ENCODE peak calls at places on chromosome 19, in six cellular contexts. W, Y, N, H, A and C are unnamed samples.

GRCh38 chr19:23312515-23312914 is 62.3 kb upstream of the ZNF724 start:
- DNase-seq in W (no peak), A (no peak), Y (no peak), H (no peak), N (no peak), C (no peak)

GRCh38 chr19:29666634-29667389 is 1.6 kb downstream of the PLEKHF1 start:
- DNase-seq in H (peak; percentile 73), W (no peak), A (no peak), Y (peak; percentile 68), N (peak; percentile 58), C (no peak)

GRCh38 chr19:15623711-15624318 is 8.8 kb downstream of the CYP4F8 start:
- DNase-seq in N (peak; percentile 49), A (no peak), H (no peak), W (no peak), Y (no peak), C (no peak)

GRCh38 chr19:56973713-56974553 is 133.4 kb upstream of the PEG3 start:
- DNase-seq in A (peak; percentile 66), W (no peak), H (no peak), Y (no peak), N (no peak), C (no peak)

GRCh38 chr19:45999653-46000121 is 4.4 kb downstream of the CCDC61 start:
- DNase-seq in Y (peak; percentile 86), N (peak; percentile 57), W (no peak), H (no peak), A (peak; percentile 86), C (no peak)

GRCh38 chr19:58218899-58219298 is 9.8 kb upstream of the ZNF544 start:
- DNase-seq in W (peak; percentile 40), H (peak; percentile 20), A (peak; percentile 41), Y (peak; percentile 60), N (peak; percentile 62), C (no peak)

GRCh38 chr19:8069116-8069973 is 16.8 kb downstream of the CCL25 start:
- DNase-seq in H (no peak), N (peak; percentile 71), W (no peak), Y (peak; percentile 80), A (peak; percentile 32), C (peak; percentile 34)

GRCh38 chr19:16259385-16260159 is 61.9 kb downstream of the AP1M1 start:
- DNase-seq in N (no peak), A (no peak), Y (no peak), W (no peak), H (no peak), C (no peak)

GRCh38 chr19:38194061-38194701 is 29.8 kb downstream of the DPF1 start:
- DNase-seq in H (no peak), A (no peak), N (no peak), W (no peak), Y (no peak), C (no peak)

GRCh38 chr19:34173145-34173956 is 1.0 kb downstream of the LSM14A start:
- DNase-seq in A (peak; percentile 36), N (peak; percentile 46), H (peak; percentile 73), W (no peak), Y (peak; percentile 55), C (no peak)

GRCh38 chr19:3275068-3275582 is 50.7 kb downstream of the CELF5 start:
- DNase-seq in W (peak; percentile 36), Y (no peak), N (peak; percentile 62), H (no peak), A (no peak), C (no peak)

GRCh38 chr19:7983286-7983950 is 22.0 kb downstream of the ELAVL1 start:
- DNase-seq in N (no peak), H (no peak), W (no peak), A (no peak), Y (no peak), C (no peak)

GRCh38 chr19:35027851-35028599 is 2.2 kb upstream of the SCN1B start:
- DNase-seq in N (no peak), W (no peak), Y (no peak), H (no peak), A (no peak), C (no peak)

GRCh38 chr19:7869453-7869909 is 4.7 kb downstream of the PRR36 start:
- DNase-seq in W (no peak), N (peak; percentile 76), Y (peak; percentile 98), H (peak; percentile 50), A (peak; percentile 84), C (no peak)

GRCh38 chr19:57473646-57474045 is 3.7 kb downstream of the ZNF772 start:
- DNase-seq in H (no peak), N (no peak), A (no peak), W (no peak), Y (no peak), C (no peak)

GRCh38 chr19:47615714-47616113 is 6.8 kb downstream of the BICRA start:
- DNase-seq in Y (no peak), A (no peak), W (no peak), H (no peak), N (no peak), C (no peak)

GRCh38 chr19:39078436-39079200 is 5.5 kb upstream of the ACP7 start:
- DNase-seq in A (no peak), N (no peak), W (peak; percentile 98), Y (no peak), H (peak; percentile 75), C (no peak)

GRCh38 chr19:47541507-47541906 is 26.6 kb upstream of the NAPA start:
- DNase-seq in W (no peak), A (no peak), H (no peak), N (no peak), Y (no peak), C (no peak)

GRCh38 chr19:55158848-55159793 is 1.6 kb upstream of the TNNI3 start:
- DNase-seq in H (no peak), A (no peak), W (no peak), Y (no peak), N (peak; percentile 99), C (no peak)
- H3K9ac ChIP-seq in H (no peak overlapping the region), A (no peak overlapping the region), W (peak overlapping the region; percentile 81), Y (no peak overlapping the region), N (peak overlapping the region; percentile 90), C (no peak overlapping the region)

GRCh38 chr19:14558370-14559066 is 13.3 kb downstream of the NDUFB7 start:
- DNase-seq in A (no peak), Y (peak; percentile 47), W (no peak), H (no peak), N (no peak), C (no peak)

GRCh38 chr19:14553939-14554243 is 18.0 kb downstream of the NDUFB7 start:
- DNase-seq in Y (no peak), H (no peak), A (no peak), N (no peak), W (no peak), C (no peak)

GRCh38 chr19:14554382-14554812 is 17.5 kb downstream of the NDUFB7 start:
- DNase-seq in Y (peak; percentile 46), H (no peak), W (no peak), N (no peak), A (no peak), C (no peak)

GRCh38 chr19:14555918-14556661 is 15.8 kb downstream of the NDUFB7 start:
- DNase-seq in H (no peak), Y (no peak), N (no peak), W (no peak), A (no peak), C (no peak)

DNA sequence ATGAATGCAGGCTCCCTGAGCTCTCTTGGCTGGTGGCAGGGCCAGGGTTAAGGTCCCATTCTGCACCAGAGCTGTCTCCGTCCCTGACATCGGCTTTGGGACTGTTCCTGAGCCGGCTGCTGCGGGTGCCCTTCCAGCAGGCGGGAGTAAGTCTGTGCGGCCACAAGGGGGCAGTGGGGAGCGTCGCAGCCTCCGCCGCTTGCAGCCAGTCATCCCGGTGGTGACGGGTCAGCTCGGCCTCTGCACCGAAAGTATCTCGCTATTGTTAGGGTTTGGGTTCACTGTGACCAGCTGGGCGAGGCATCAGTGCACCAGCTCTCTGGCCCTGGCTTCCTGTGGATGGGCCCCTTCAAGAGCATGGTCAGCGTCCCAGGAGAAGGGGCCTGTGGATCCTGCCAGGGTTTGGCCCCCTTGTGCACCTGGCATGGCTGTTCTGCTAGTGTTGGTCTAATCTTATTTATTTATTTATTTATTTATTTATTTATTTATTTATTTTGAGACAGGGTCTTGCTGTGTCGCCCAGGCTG is 15.1 kb downstream of the NDUFB7 start:
- DNase-seq in A (peak; percentile 94), H (peak; percentile 79), N (peak; percentile 88), Y (peak; percentile 90), W (peak; percentile 67), C (no peak)
- TF ChIP-seq POLR2AphosphoS5 in A (no peak), H (peak; percentile 39), N (no peak), Y (no peak), W (no peak), C (no peak)

DNA sequence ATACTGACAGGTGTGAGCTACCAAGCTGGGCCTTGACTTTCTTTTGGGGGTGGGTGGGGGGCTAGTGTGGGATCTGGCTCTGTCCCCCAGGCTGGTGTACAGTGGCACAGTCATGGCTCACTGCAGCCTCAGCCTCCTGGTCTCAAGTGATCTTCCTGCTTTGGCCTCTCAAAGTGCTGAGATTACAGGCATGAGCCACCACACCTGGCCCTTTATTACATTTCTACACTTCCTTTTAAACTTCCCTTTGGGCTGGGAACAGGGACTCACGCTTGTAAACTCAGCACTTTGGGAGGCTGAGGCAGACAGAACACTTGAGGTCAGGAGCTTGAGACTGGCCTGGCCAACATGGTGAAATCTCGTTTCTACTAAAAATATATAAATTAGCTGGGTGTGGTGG is 12.0 kb downstream of the FTL start:
- DNase-seq in A (no peak), N (no peak), W (no peak), Y (no peak), H (no peak), C (no peak)
- H3K9ac ChIP-seq in A (no peak overlapping the region), N (no peak overlapping the region), W (no peak overlapping the region), Y (no peak overlapping the region), H (no peak overlapping the region), C (no peak overlapping the region)

GRCh38 chr19:9078651-9079050 is 8.2 kb upstream of the OR1M1 start:
- DNase-seq in W (no peak), H (no peak), Y (no peak), N (no peak), A (no peak), C (no peak)

GRCh38 chr19:9076886-9077285 is 10.0 kb upstream of the OR1M1 start:
- DNase-seq in A (no peak), Y (no peak), H (no peak), W (no peak), N (no peak), C (no peak)

GRCh38 chr19:9070066-9070465 is 16.8 kb upstream of the OR1M1 start:
- DNase-seq in A (no peak), Y (peak; percentile 64), W (no peak), N (no peak), H (no peak), C (no peak)

GRCh38 chr19:9073806-9074205 is 13.1 kb upstream of the OR1M1 start:
- DNase-seq in A (no peak), W (no peak), H (no peak), N (no peak), Y (no peak), C (no peak)

GRCh38 chr19:9075064-9075964 is 11.5 kb upstream of the OR1M1 start:
- DNase-seq in A (peak; percentile 30), Y (peak; percentile 57), N (peak; percentile 95), H (peak; percentile 94), W (peak; percentile 97), C (peak; percentile 30)
- TF ChIP-seq POLR2AphosphoS5 in A (peak; percentile 60), Y (no peak), N (peak; percentile 78), H (peak; percentile 65), W (peak; percentile 78), C (no peak)